ENCODE peak calls at places on chromosomes 11 and 22, in ten cellular contexts. J, I, K, U, H, B, S, A, R and W are unnamed samples.

GRCh38 chr11:2386591-2386990 is 9.5 kb downstream of the CD81 start:
- DNase-seq in J (no peak), I (no peak), K (no peak), U (no peak), H (no peak), B (no peak), S (no peak), A (no peak), R (no peak), W (no peak)

GRCh38 chr11:16911658-16912057 is 102.6 kb downstream of the PLEKHA7 start:
- DNase-seq in J (no peak), I (no peak), K (no peak), U (no peak), H (no peak), B (no peak), S (no peak), A (no peak), R (no peak), W (no peak)

GRCh38 chr11:110337570-110338193 is 41.3 kb upstream of the RDX start:
- DNase-seq in J (no peak), I (no peak), K (no peak), U (no peak), H (no peak), B (no peak), S (no peak), A (no peak), R (no peak), W (no peak)

GRCh38 chr11:34126959-34127848 is 21.8 kb downstream of the NAT10 start:
- DNase-seq in J (no peak), I (no peak), K (no peak), U (no peak), H (no peak), B (no peak), S (no peak), A (no peak), R (no peak), W (no peak)

GRCh38 chr22:38104084-38104483 is 6.4 kb downstream of the BAIAP2L2 start:
- DNase-seq in J (peak; percentile 71), I (no peak), K (no peak), U (no peak), H (no peak), B (no peak), S (peak; percentile 52), A (no peak), R (no peak), W (no peak)

GRCh38 chr22:29302681-29303465 is 3.6 kb upstream of the GAS2L1 start:
- DNase-seq in J (no peak), I (no peak), K (no peak), U (peak; percentile 37), H (no peak), B (no peak), S (no peak), A (peak; percentile 29), R (no peak), W (no peak)

GRCh38 chr22:50706481-50707125 is 31.4 kb upstream of the ACR start:
- DNase-seq in J (no peak), I (no peak), K (no peak), U (no peak), H (no peak), B (no peak), S (no peak), A (no peak), R (no peak), W (no peak)

GRCh38 chr11:120332822-120333716 is 3.1 kb upstream of the ARHGEF12 start:
- DNase-seq in J (no peak), I (no peak), K (no peak), U (no peak), H (no peak), B (no peak), S (peak; percentile 53), A (no peak), R (no peak), W (no peak)

GRCh38 chr11:1757861-1758610 is 5.7 kb downstream of the CTSD start:
- DNase-seq in J (peak; percentile 99), I (no peak), K (no peak), U (no peak), H (peak; percentile 32), B (no peak), S (no peak), A (no peak), R (no peak), W (no peak)

GRCh38 chr11:61495801-61496601 is 12.5 kb upstream of the LRRC10B start:
- DNase-seq in J (no peak), I (no peak), K (no peak), U (no peak), H (no peak), B (no peak), S (no peak), A (no peak), R (no peak), W (no peak)

GRCh38 chr22:27213766-27214581 is 556.6 kb downstream of the MIAT start:
- DNase-seq in J (no peak), I (peak; percentile 91), K (no peak), U (no peak), H (no peak), B (peak; percentile 44), S (peak; percentile 43), A (peak; percentile 52), R (no peak), W (no peak)

GRCh38 chr22:42986115-42986514 is 28.8 kb downstream of the PACSIN2 start:
- DNase-seq in J (no peak), I (no peak), K (no peak), U (no peak), H (no peak), B (no peak), S (no peak), A (peak; percentile 21), R (no peak), W (no peak)

GRCh38 chr11:58629857-58630256 is 7.4 kb downstream of the CNTF start:
- DNase-seq in J (peak; percentile 93), I (no peak), K (no peak), U (peak; percentile 69), H (no peak), B (no peak), S (peak; percentile 79), A (no peak), R (peak; percentile 18), W (no peak)

GRCh38 chr22:18023509-18024275 is 669 bp downstream of the MICAL3 start:
- DNase-seq in J (peak; percentile 47), I (no peak), K (peak; percentile 26), U (peak; percentile 79), H (no peak), B (peak; percentile 43), S (peak; percentile 93), A (peak; percentile 88), R (peak; percentile 48), W (no peak)

GRCh38 chr22:50485221-50486131 is 1.2 kb upstream of the MIOX start:
- DNase-seq in J (no peak), I (no peak), K (no peak), U (peak; percentile 56), H (no peak), B (no peak), S (no peak), A (no peak), R (no peak), W (no peak)

GRCh38 chr11:59957094-59957493 is 6.7 kb upstream of the OOSP4A start:
- DNase-seq in J (no peak), I (no peak), K (no peak), U (no peak), H (no peak), B (no peak), S (no peak), A (no peak), R (no peak), W (no peak)

GRCh38 chr11:87453531-87454089 is 415.9 kb downstream of the TMEM135 start:
- DNase-seq in J (no peak), I (no peak), K (no peak), U (no peak), H (no peak), B (no peak), S (no peak), A (no peak), R (no peak), W (no peak)

GRCh38 chr22:49356428-49356827 is 471.2 kb downstream of the BRD1 start:
- DNase-seq in J (no peak), I (no peak), K (no peak), U (no peak), H (no peak), B (no peak), S (no peak), A (no peak), R (no peak), W (no peak)

GRCh38 chr22:29584975-29585374 is 4.1 kb upstream of the NIPSNAP1 start:
- DNase-seq in J (no peak), I (no peak), K (no peak), U (no peak), H (no peak), B (no peak), S (no peak), A (no peak), R (no peak), W (no peak)

GRCh38 chr11:87263979-87264378 is 226.2 kb downstream of the TMEM135 start:
- DNase-seq in J (no peak), I (no peak), K (no peak), U (no peak), H (no peak), B (no peak), S (peak; percentile 22), A (no peak), R (no peak), W (no peak)

GRCh38 chr22:26452236-26453016 is 23.4 kb downstream of the ASPHD2 start:
- DNase-seq in J (no peak), I (no peak), K (no peak), U (no peak), H (no peak), B (no peak), S (no peak), A (peak; percentile 12), R (no peak), W (no peak)

GRCh38 chr11:91163619-91164451 is 941.0 kb upstream of the CHORDC1 start:
- DNase-seq in J (no peak), I (peak; percentile 30), K (no peak), U (peak; percentile 21), H (no peak), B (no peak), S (no peak), A (no peak), R (no peak), W (no peak)

GRCh38 chr22:30733081-30733680 is 38.5 kb downstream of the OSBP2 start:
- DNase-seq in J (peak; percentile 50), I (no peak), K (no peak), U (no peak), H (no peak), B (no peak), S (peak; percentile 48), A (no peak), R (no peak), W (no peak)

GRCh38 chr22:21765909-21766529 is 30.4 kb upstream of the YPEL1 start:
- DNase-seq in J (no peak), I (no peak), K (no peak), U (no peak), H (no peak), B (no peak), S (no peak), A (no peak), R (no peak), W (no peak)

GRCh38 chr22:21703684-21704316 is 31.8 kb downstream of the YPEL1 start:
- DNase-seq in J (no peak), I (no peak), K (no peak), U (no peak), H (no peak), B (no peak), S (no peak), A (no peak), R (no peak), W (no peak)

GRCh38 chr11:2990617-2991476 is 1.3 kb downstream of the NAP1L4 start:
- DNase-seq in J (peak; percentile 25), I (no peak), K (peak; percentile 14), U (no peak), H (no peak), B (no peak), S (no peak), A (no peak), R (no peak), W (no peak)

GRCh38 chr11:100354736-100355135 is 332.4 kb upstream of the ARHGAP42 start:
- DNase-seq in J (no peak), I (no peak), K (no peak), U (no peak), H (no peak), B (no peak), S (no peak), A (no peak), R (no peak), W (no peak)

GRCh38 chr11:83684071-83684470 is 397.9 kb upstream of the CCDC90B start:
- DNase-seq in J (no peak), I (no peak), K (no peak), U (no peak), H (no peak), B (no peak), S (no peak), A (no peak), R (no peak), W (no peak)